ENCODE peak calls at places on chromosomes 1 and 21, in five cellular contexts. One of them, this sample, is unnamed.

GRCh38 chr1:21721271-21721985 is 52.3 kb upstream of the RAP1GAP start:
- DNase-seq in HCT116: no peak
- DNase-seq in fibroblast of lung: no peak
- DNase-seq in neuronal stem cell: no peak
- DNase-seq in cardiac muscle cell: no peak
- DNase-seq in this sample: no peak

GRCh38 chr1:184035719-184036516 is 1.6 kb downstream of the COLGALT2 start:
- DNase-seq in neuronal stem cell: no peak
- DNase-seq in fibroblast of lung: no peak
- DNase-seq in HCT116: no peak
- DNase-seq in cardiac muscle cell: no peak
- DNase-seq in this sample: no peak

GRCh38 chr1:60563777-60564176 is 490.2 kb upstream of the C1orf87 start:
- DNase-seq in fibroblast of lung: no peak
- DNase-seq in cardiac muscle cell: no peak
- DNase-seq in neuronal stem cell: no peak
- DNase-seq in HCT116: no peak
- DNase-seq in this sample: no peak

GRCh38 chr1:201538618-201539551 is at the start of gene NAV1:
- DNase-seq in fibroblast of lung: peak
- DNase-seq in cardiac muscle cell: peak
- DNase-seq in HCT116: no peak
- DNase-seq in neuronal stem cell: peak
- DNase-seq in this sample: peak

GRCh38 chr1:210663730-210664573 is 335.2 kb downstream of the HHAT start:
- DNase-seq in cardiac muscle cell: peak
- DNase-seq in HCT116: no peak
- DNase-seq in fibroblast of lung: no peak
- DNase-seq in neuronal stem cell: no peak
- DNase-seq in this sample: no peak

GRCh38 chr1:234881893-234882771 is 246.5 kb downstream of the TOMM20 start:
- DNase-seq in HCT116: no peak
- DNase-seq in neuronal stem cell: no peak
- DNase-seq in fibroblast of lung: no peak
- DNase-seq in cardiac muscle cell: no peak
- DNase-seq in this sample: no peak

GRCh38 chr21:38766987-38767722 is 38.6 kb upstream of the ETS2 start:
- DNase-seq in HCT116: no peak
- DNase-seq in neuronal stem cell: no peak
- DNase-seq in cardiac muscle cell: no peak
- DNase-seq in fibroblast of lung: no peak
- DNase-seq in this sample: no peak

GRCh38 chr1:118989006-118989736 is 1.0 kb upstream of the TBX15 start:
- DNase-seq in fibroblast of lung: no peak
- DNase-seq in HCT116: no peak
- DNase-seq in neuronal stem cell: no peak
- DNase-seq in cardiac muscle cell: no peak
- DNase-seq in this sample: peak

GRCh38 chr1:211939876-211940468 is 95.4 kb downstream of the INTS7 start:
- DNase-seq in cardiac muscle cell: no peak
- DNase-seq in fibroblast of lung: no peak
- DNase-seq in neuronal stem cell: no peak
- DNase-seq in HCT116: no peak
- DNase-seq in this sample: no peak

GRCh38 chr21:14850394-14850793 is 214.4 kb downstream of the NRIP1 start:
- DNase-seq in neuronal stem cell: no peak
- DNase-seq in cardiac muscle cell: no peak
- DNase-seq in HCT116: no peak
- DNase-seq in fibroblast of lung: no peak
- DNase-seq in this sample: no peak

GRCh38 chr1:9865745-9866144 is 42.0 kb upstream of the CLSTN1 start:
- DNase-seq in HCT116: no peak
- DNase-seq in cardiac muscle cell: no peak
- DNase-seq in neuronal stem cell: no peak
- DNase-seq in fibroblast of lung: no peak
- DNase-seq in this sample: no peak

GRCh38 chr1:58783090-58783992 is 506 bp downstream of the JUN start:
- DNase-seq in fibroblast of lung: peak
- DNase-seq in HCT116: no peak
- DNase-seq in neuronal stem cell: peak
- DNase-seq in cardiac muscle cell: peak
- DNase-seq in this sample: peak

GRCh38 chr1:152459596-152460528 is 45.8 kb upstream of the CRNN start:
- DNase-seq in HCT116: peak
- DNase-seq in neuronal stem cell: no peak
- DNase-seq in cardiac muscle cell: no peak
- DNase-seq in fibroblast of lung: peak
- DNase-seq in this sample: peak

GRCh38 chr1:6350416-6351088 is 43.0 kb downstream of the ACOT7 start:
- DNase-seq in neuronal stem cell: no peak
- DNase-seq in HCT116: no peak
- DNase-seq in fibroblast of lung: no peak
- DNase-seq in cardiac muscle cell: no peak
- DNase-seq in this sample: peak

GRCh38 chr1:153387785-153388184 is 3.1 kb downstream of the S100A8 start:
- DNase-seq in cardiac muscle cell: no peak
- DNase-seq in neuronal stem cell: no peak
- DNase-seq in fibroblast of lung: no peak
- DNase-seq in HCT116: no peak
- DNase-seq in this sample: no peak

GRCh38 chr1:210541680-210542358 is 213.1 kb downstream of the HHAT start:
- DNase-seq in cardiac muscle cell: no peak
- DNase-seq in fibroblast of lung: no peak
- DNase-seq in neuronal stem cell: no peak
- DNase-seq in HCT116: no peak
- DNase-seq in this sample: no peak

GRCh38 chr1:7669559-7670208 is 101.4 kb upstream of the VAMP3 start:
- DNase-seq in neuronal stem cell: no peak
- DNase-seq in cardiac muscle cell: peak
- DNase-seq in HCT116: peak
- DNase-seq in fibroblast of lung: peak
- DNase-seq in this sample: peak

DNA sequence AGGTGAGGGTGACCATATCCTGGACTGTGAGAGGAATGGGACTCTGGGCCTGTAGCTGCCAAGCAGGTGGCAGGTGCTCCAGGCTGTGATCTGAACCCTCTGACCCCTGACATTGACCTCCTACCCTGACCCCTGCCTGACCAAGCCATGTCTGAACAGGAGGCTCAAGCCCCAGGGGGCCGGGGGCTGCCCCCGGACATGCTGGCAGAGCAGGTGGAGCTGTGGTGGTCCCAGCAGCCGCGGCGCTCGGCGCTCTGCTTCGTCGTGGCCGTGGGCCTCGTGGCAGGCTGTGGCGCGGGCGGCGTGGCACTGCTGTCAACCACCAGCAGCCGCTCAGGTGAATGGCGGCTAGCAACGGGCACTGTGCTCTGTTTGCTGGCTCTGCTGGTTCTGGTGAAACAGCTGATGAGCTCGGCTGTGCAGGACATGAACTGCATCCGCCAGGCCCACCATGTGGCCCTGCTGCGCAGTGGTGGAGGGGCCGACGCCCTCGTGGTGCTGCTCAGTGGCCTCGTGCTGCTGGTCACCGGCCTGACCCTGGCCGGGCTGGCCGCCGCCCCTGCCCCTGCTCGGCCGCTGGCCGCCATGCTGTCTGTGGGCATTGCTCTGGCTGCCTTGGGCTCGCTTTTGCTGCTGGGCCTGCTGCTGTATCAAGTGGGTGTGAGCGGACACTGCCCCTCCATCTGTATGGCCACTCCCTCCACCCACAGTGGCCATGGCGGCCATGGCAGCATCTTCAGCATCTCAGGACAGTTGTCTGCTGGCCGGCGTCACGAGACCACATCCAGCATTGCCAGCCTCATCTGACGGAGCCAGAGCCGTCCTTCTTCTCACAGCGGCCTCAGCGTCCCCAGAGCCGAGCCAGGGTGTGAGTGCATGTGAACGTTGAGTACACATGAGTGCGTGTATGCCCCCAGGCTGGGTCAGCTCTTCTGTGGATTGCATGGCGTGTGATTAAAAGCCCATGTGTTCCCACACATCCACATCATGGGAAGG is 3.1 kb downstream of the TMEM125 start:
- DNase-seq in neuronal stem cell: no peak
- DNase-seq in fibroblast of lung: no peak
- DNase-seq in cardiac muscle cell: no peak
- DNase-seq in HCT116: no peak
- DNase-seq in this sample: no peak
- H3K4me3 ChIP-seq in neuronal stem cell: no peak
- H3K4me3 ChIP-seq in fibroblast of lung: no peak
- H3K4me3 ChIP-seq in cardiac muscle cell: no peak
- H3K4me3 ChIP-seq in HCT116: no peak
- H3K4me3 ChIP-seq in this sample: no peak

GRCh38 chr1:45911634-45912033 is 108.2 kb downstream of the MAST2 start:
- DNase-seq in fibroblast of lung: no peak
- DNase-seq in HCT116: no peak
- DNase-seq in neuronal stem cell: no peak
- DNase-seq in cardiac muscle cell: no peak
- DNase-seq in this sample: no peak

GRCh38 chr1:45913183-45913924 is 109.9 kb downstream of the MAST2 start:
- DNase-seq in fibroblast of lung: peak
- DNase-seq in cardiac muscle cell: peak
- DNase-seq in HCT116: no peak
- DNase-seq in neuronal stem cell: no peak
- DNase-seq in this sample: peak

GRCh38 chr1:45913925-45914501 is 110.6 kb downstream of the MAST2 start:
- DNase-seq in fibroblast of lung: peak
- DNase-seq in cardiac muscle cell: peak
- DNase-seq in HCT116: no peak
- DNase-seq in neuronal stem cell: no peak
- DNase-seq in this sample: no peak

GRCh38 chr1:45914836-45915235 is 111.4 kb downstream of the MAST2 start:
- DNase-seq in cardiac muscle cell: no peak
- DNase-seq in neuronal stem cell: no peak
- DNase-seq in HCT116: no peak
- DNase-seq in fibroblast of lung: no peak
- DNase-seq in this sample: no peak
- H3K4me3 ChIP-seq in cardiac muscle cell: peak
- H3K4me3 ChIP-seq in neuronal stem cell: no peak
- H3K4me3 ChIP-seq in HCT116: no peak
- H3K4me3 ChIP-seq in fibroblast of lung: no peak
- H3K4me3 ChIP-seq in this sample: no peak

GRCh38 chr21:42974832-42975820 is 764 bp downstream of the PKNOX1 start:
- DNase-seq in cardiac muscle cell: peak
- DNase-seq in fibroblast of lung: peak
- DNase-seq in HCT116: no peak
- DNase-seq in neuronal stem cell: peak
- DNase-seq in this sample: peak

GRCh38 chr21:42971897-42972275 is 2.5 kb upstream of the PKNOX1 start:
- DNase-seq in HCT116: no peak
- DNase-seq in neuronal stem cell: no peak
- DNase-seq in cardiac muscle cell: no peak
- DNase-seq in fibroblast of lung: no peak
- DNase-seq in this sample: no peak

GRCh38 chr21:42973991-42974831 is at the start of gene PKNOX1:
- DNase-seq in fibroblast of lung: peak
- DNase-seq in cardiac muscle cell: peak
- DNase-seq in HCT116: peak
- DNase-seq in neuronal stem cell: peak
- DNase-seq in this sample: peak

GRCh38 chr21:42970946-42971653 is 3.3 kb upstream of the PKNOX1 start:
- DNase-seq in fibroblast of lung: no peak
- DNase-seq in neuronal stem cell: no peak
- DNase-seq in HCT116: no peak
- DNase-seq in cardiac muscle cell: no peak
- DNase-seq in this sample: no peak

DNA sequence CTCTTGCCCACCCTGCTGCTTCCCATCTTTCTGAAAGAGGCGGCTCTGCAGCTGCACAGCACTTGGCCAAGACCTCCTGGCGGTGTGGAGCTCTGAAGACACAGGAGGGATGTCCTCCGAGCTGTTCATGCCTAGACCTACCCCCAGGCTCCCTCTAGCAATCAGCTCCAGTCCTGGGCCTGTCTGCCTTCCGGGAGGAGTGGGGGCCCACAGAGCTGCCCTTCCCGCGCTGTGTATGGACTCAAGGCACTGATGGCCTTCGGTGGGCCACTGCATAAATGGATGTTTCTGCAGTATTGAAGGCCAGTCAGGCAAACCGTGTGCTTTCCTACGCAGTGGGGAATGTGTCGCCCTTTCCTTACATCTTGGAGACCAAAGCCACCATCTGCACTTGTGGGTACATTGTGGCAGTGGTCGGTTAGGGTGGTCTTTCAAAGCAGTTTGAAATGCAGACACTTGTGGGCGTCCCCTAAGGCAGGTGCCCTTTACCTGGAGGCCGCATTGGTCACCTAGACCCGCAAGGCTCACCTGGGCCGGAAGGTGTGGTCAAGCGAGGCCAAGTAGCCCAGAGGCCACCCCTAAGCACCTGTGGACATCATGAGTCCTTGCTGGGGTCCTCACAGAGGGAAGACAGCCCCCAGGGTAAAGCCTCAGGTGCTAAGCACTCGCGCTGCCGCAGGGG is 912 bp upstream of the PKNOX1 start:
- DNase-seq in neuronal stem cell: no peak
- DNase-seq in fibroblast of lung: no peak
- DNase-seq in cardiac muscle cell: no peak
- DNase-seq in HCT116: no peak
- DNase-seq in this sample: no peak
- H3K4me3 ChIP-seq in neuronal stem cell: peak
- H3K4me3 ChIP-seq in fibroblast of lung: peak
- H3K4me3 ChIP-seq in cardiac muscle cell: peak
- H3K4me3 ChIP-seq in HCT116: peak
- H3K4me3 ChIP-seq in this sample: peak

GRCh38 chr1:66764994-66765578 is 12.8 kb downstream of the DYNLT5 start:
- DNase-seq in fibroblast of lung: peak
- DNase-seq in neuronal stem cell: peak
- DNase-seq in HCT116: peak
- DNase-seq in cardiac muscle cell: peak
- DNase-seq in this sample: no peak
- H3K4me3 ChIP-seq in fibroblast of lung: no peak
- H3K4me3 ChIP-seq in neuronal stem cell: no peak
- H3K4me3 ChIP-seq in HCT116: no peak
- H3K4me3 ChIP-seq in cardiac muscle cell: no peak
- H3K4me3 ChIP-seq in this sample: no peak

GRCh38 chr1:225747566-225747965 is 30.1 kb upstream of the SRP9 start:
- DNase-seq in cardiac muscle cell: no peak
- DNase-seq in neuronal stem cell: no peak
- DNase-seq in fibroblast of lung: no peak
- DNase-seq in HCT116: no peak
- DNase-seq in this sample: peak

GRCh38 chr1:225745231-225745630 is 32.4 kb upstream of the SRP9 start:
- DNase-seq in HCT116: no peak
- DNase-seq in neuronal stem cell: no peak
- DNase-seq in fibroblast of lung: no peak
- DNase-seq in cardiac muscle cell: no peak
- DNase-seq in this sample: peak

GRCh38 chr1:225748479-225748878 is 29.1 kb upstream of the SRP9 start:
- DNase-seq in fibroblast of lung: peak
- DNase-seq in neuronal stem cell: no peak
- DNase-seq in HCT116: no peak
- DNase-seq in cardiac muscle cell: no peak
- DNase-seq in this sample: peak

GRCh38 chr1:225744745-225745144 is 32.9 kb upstream of the SRP9 start:
- DNase-seq in cardiac muscle cell: no peak
- DNase-seq in HCT116: no peak
- DNase-seq in fibroblast of lung: no peak
- DNase-seq in neuronal stem cell: no peak
- DNase-seq in this sample: no peak

GRCh38 chr1:225746361-225747179 is 31.1 kb upstream of the SRP9 start:
- DNase-seq in neuronal stem cell: peak
- DNase-seq in HCT116: peak
- DNase-seq in fibroblast of lung: peak
- DNase-seq in cardiac muscle cell: no peak
- DNase-seq in this sample: peak
- H3K4me3 ChIP-seq in neuronal stem cell: no peak
- H3K4me3 ChIP-seq in HCT116: no peak
- H3K4me3 ChIP-seq in fibroblast of lung: peak
- H3K4me3 ChIP-seq in cardiac muscle cell: no peak
- H3K4me3 ChIP-seq in this sample: peak

This sample was measured in MG63.